ENCODE peak calls at places on chromosomes 3 and 15, in eight cellular contexts. J is tibial artery; W is HFF-Myc; M is CD4-positive, alpha-beta memory T cell; N is RWPE1; T is frontal cortex; C is Ammon's horn; Z is GM04504. D is an unnamed sample.

GRCh38 chr15:54250351-54250750 is 272.1 kb downstream of the UNC13C start:
- DNase-seq in N (no peak), Z (no peak), T (no peak), M (no peak), C (peak), W (no peak), J (no peak), D (no peak)

GRCh38 chr3:114362815-114363214 is 69.0 kb downstream of the TIGIT start:
- DNase-seq in C (peak), T (no peak), N (peak), W (no peak), M (no peak), J (no peak), Z (no peak), D (no peak)

GRCh38 chr15:40934457-40934856 is 5.3 kb downstream of the DLL4 start:
- DNase-seq in N (no peak), Z (no peak), C (no peak), J (no peak), T (no peak), W (no peak), M (no peak), D (no peak)

GRCh38 chr3:58623961-58624360 is 42.6 kb downstream of the FAM3D start:
- DNase-seq in C (no peak), M (no peak), Z (no peak), T (no peak), W (no peak), N (no peak), J (no peak), D (no peak)

GRCh38 chr3:43870110-43870509 is 179.4 kb downstream of the ABHD5 start:
- DNase-seq in J (no peak), W (peak), N (peak), M (no peak), Z (peak), C (peak), T (no peak), D (no peak)

GRCh38 chr3:136787226-136787793 is 31.6 kb upstream of the SLC35G2 start:
- DNase-seq in W (no peak), Z (no peak), M (peak), T (no peak), J (no peak), N (no peak), C (peak), D (no peak)

GRCh38 chr15:60477164-60477563 is 1.8 kb downstream of the ICE2 start:
- DNase-seq in T (no peak), W (no peak), C (no peak), M (no peak), J (no peak), Z (no peak), N (no peak), D (no peak)

GRCh38 chr3:32895701-32896100 is 55.7 kb upstream of the CCR4 start:
- DNase-seq in J (no peak), C (no peak), N (no peak), Z (no peak), M (no peak), W (no peak), T (no peak), D (no peak)

GRCh38 chr3:83426311-83426710 is 1532.5 kb upstream of the CADM2 start:
- DNase-seq in Z (no peak), T (no peak), C (no peak), N (no peak), J (no peak), M (no peak), W (no peak), D (no peak)

GRCh38 chr3:45949432-45949831 is 6.2 kb downstream of the CXCR6 start:
- DNase-seq in J (no peak), C (no peak), Z (no peak), T (no peak), M (no peak), N (no peak), W (no peak), D (no peak)

GRCh38 chr15:35560895-35561294 is 14.9 kb upstream of the DPH6 start:
- DNase-seq in T (no peak), N (no peak), W (no peak), C (no peak), Z (no peak), M (no peak), J (no peak), D (no peak)

GRCh38 chr3:171342783-171343420 is 117.3 kb downstream of the TNIK start:
- DNase-seq in Z (no peak), M (no peak), C (no peak), N (no peak), J (no peak), T (no peak), W (no peak), D (no peak)

GRCh38 chr15:71761649-71762048 is 48.7 kb upstream of the NR2E3 start:
- DNase-seq in M (no peak), C (no peak), W (peak), Z (peak), T (no peak), N (peak), J (no peak), D (no peak)

GRCh38 chr15:79451361-79451999 is 19.3 kb downstream of the MINAR1 start:
- DNase-seq in J (no peak), M (no peak), T (no peak), C (no peak), W (no peak), Z (no peak), N (no peak), D (no peak)

GRCh38 chr15:88747626-88748025 is 55.6 kb upstream of the ACAN start:
- DNase-seq in T (no peak), C (no peak), N (no peak), J (no peak), W (no peak), M (no peak), Z (no peak), D (no peak)

GRCh38 chr15:75198560-75199346 is 2.9 kb upstream of the C15orf39 start:
- DNase-seq in J (no peak), W (no peak), N (peak), M (no peak), C (no peak), Z (no peak), T (no peak), D (peak)

GRCh38 chr15:81783586-81783985 is 262.2 kb downstream of the MEX3B start:
- DNase-seq in C (no peak), T (no peak), W (no peak), J (no peak), Z (no peak), N (no peak), M (no peak), D (no peak)

GRCh38 chr3:71441217-71441924 is 142.2 kb downstream of the FOXP1 start:
- DNase-seq in W (no peak), C (peak), J (no peak), M (no peak), N (no peak), T (no peak), Z (no peak), D (no peak)

GRCh38 chr3:187978433-187979011 is 175.4 kb upstream of the LPP start:
- DNase-seq in N (no peak), M (no peak), W (no peak), T (no peak), J (no peak), Z (no peak), C (no peak), D (no peak)

GRCh38 chr15:85031944-85032587 is 50.4 kb downstream of the PDE8A start:
- DNase-seq in N (no peak), M (no peak), J (no peak), T (no peak), C (no peak), Z (no peak), W (no peak), D (no peak)

GRCh38 chr3:48863122-48863521 is 15.4 kb upstream of the PRKAR2A start:
- DNase-seq in Z (no peak), T (no peak), W (no peak), C (no peak), J (no peak), N (no peak), M (no peak), D (no peak)

GRCh38 chr3:53187430-53187829 is 26.4 kb downstream of the PRKCD start:
- DNase-seq in N (no peak), C (no peak), T (no peak), Z (no peak), M (no peak), J (no peak), W (no peak), D (no peak)

GRCh38 chr3:131402391-131403039 is 20.9 kb downstream of the NUDT16 start:
- DNase-seq in N (peak), T (no peak), C (peak), Z (no peak), W (no peak), M (no peak), J (no peak), D (no peak)

GRCh38 chr3:160200328-160200727 is 24.9 kb upstream of the C3orf80 start:
- DNase-seq in M (no peak), Z (no peak), W (no peak), J (no peak), C (no peak), T (no peak), N (no peak), D (peak)

GRCh38 chr3:103410231-103410630 is 975.4 kb downstream of the ZPLD1 start:
- DNase-seq in M (no peak), C (no peak), Z (no peak), N (no peak), T (no peak), J (no peak), W (no peak), D (no peak)

GRCh38 chr15:87628311-87628710 is 628.2 kb downstream of the NTRK3 start:
- DNase-seq in W (no peak), T (no peak), J (no peak), M (no peak), C (no peak), N (no peak), Z (no peak), D (no peak)

GRCh38 chr3:116445291-116445841 is at the start of gene LSAMP:
- DNase-seq in M (no peak), N (no peak), W (no peak), Z (no peak), T (peak), C (peak), J (no peak), D (no peak)

GRCh38 chr3:149621218-149622005 is 36.4 kb downstream of the WWTR1 start:
- DNase-seq in Z (peak), N (no peak), C (no peak), T (no peak), J (no peak), M (no peak), W (peak), D (no peak)

GRCh38 chr3:122665226-122665786 is 15.3 kb upstream of the PARP14 start:
- DNase-seq in T (no peak), W (no peak), J (no peak), C (no peak), Z (no peak), N (no peak), M (no peak), D (no peak)

GRCh38 chr3:126858887-126859286 is 124.0 kb upstream of the PLXNA1 start:
- DNase-seq in Z (peak), M (no peak), J (no peak), N (peak), T (no peak), W (peak), C (peak), D (peak)

GRCh38 chr3:94483403-94483802 is 420.5 kb downstream of the NSUN3 start:
- DNase-seq in J (no peak), W (no peak), C (no peak), N (no peak), M (no peak), T (no peak), Z (no peak), D (no peak)

GRCh38 chr3:196422976-196423781 is 9.0 kb downstream of the UBXN7 start:
- DNase-seq in C (peak), N (no peak), Z (no peak), J (peak), T (no peak), W (no peak), M (no peak), D (peak)

GRCh38 chr3:42730706-42731420 is 28.3 kb upstream of the HHATL start:
- DNase-seq in W (no peak), Z (no peak), N (no peak), M (no peak), T (no peak), C (no peak), J (no peak), D (no peak)

GRCh38 chr3:194365978-194366490 is 3.5 kb downstream of the LRRC15 start:
- DNase-seq in C (no peak), N (no peak), T (no peak), W (no peak), M (no peak), Z (no peak), J (no peak), D (no peak)

GRCh38 chr3:70000563-70001081 is 1.1 kb downstream of the SAMMSON start:
- DNase-seq in C (peak), T (no peak), J (no peak), N (no peak), W (no peak), Z (no peak), M (no peak), D (peak)

GRCh38 chr15:50558012-50558411 is 11.5 kb upstream of the USP50 start:
- DNase-seq in W (no peak), Z (no peak), J (no peak), M (no peak), C (no peak), N (no peak), T (no peak), D (no peak)

D was measured in NCI-H774.